ENCODE peak calls at places on chromosome 1, in four cellular contexts. U, S, P and F are unnamed samples.

GRCh38 chr1:211625040-211625439 is 46.1 kb upstream of the SLC30A1 start:
- DNase-seq in U (no peak), S (no peak), P (no peak), F (peak; percentile 31)

GRCh38 chr1:6358757-6359567 is 34.6 kb downstream of the ACOT7 start:
- DNase-seq in U (no peak), S (peak; percentile 68), P (peak; percentile 55), F (peak; percentile 35)

GRCh38 chr1:207181838-207182237 is 77.8 kb downstream of the C4BPA start:
- DNase-seq in P (no peak), U (no peak), S (no peak), F (no peak)

GRCh38 chr1:182614796-182615451 is 10.7 kb upstream of the RGS16 start:
- DNase-seq in S (peak; percentile 73), U (peak; percentile 89), P (peak; percentile 69), F (peak; percentile 92)

GRCh38 chr1:37476460-37477197 is 2.2 kb downstream of the ZC3H12A start:
- DNase-seq in S (peak; percentile 78), P (no peak), U (peak; percentile 65), F (peak; percentile 82)

GRCh38 chr1:16013220-16013907 is 4.5 kb downstream of the HSPB7 start:
- DNase-seq in U (peak; percentile 86), P (peak; percentile 69), S (peak; percentile 77), F (peak; percentile 49)

GRCh38 chr1:75392278-75392677 is 218.6 kb downstream of the SLC44A5 start:
- DNase-seq in U (no peak), S (peak; percentile 2), P (no peak), F (no peak)

GRCh38 chr1:75503221-75503974 is 107.5 kb downstream of the SLC44A5 start:
- DNase-seq in P (no peak), S (peak; percentile 37), U (no peak), F (no peak)

GRCh38 chr1:1264868-1265272 is 8.8 kb downstream of the UBE2J2 start:
- DNase-seq in P (no peak), U (no peak), S (peak; percentile 98), F (peak; percentile 100)

GRCh38 chr1:114316204-114316603 is 162.5 kb upstream of the SYT6 start:
- DNase-seq in S (no peak), P (no peak), U (no peak), F (no peak)

GRCh38 chr1:161838362-161838761 is 72.2 kb downstream of the ATF6 start:
- DNase-seq in U (no peak), P (no peak), S (no peak), F (no peak)

GRCh38 chr1:92486251-92487077 is at the start of gene GFI1:
- DNase-seq in U (peak; percentile 11), P (peak; percentile 67), S (no peak), F (no peak)

GRCh38 chr1:2088434-2088833 is 38.2 kb downstream of the PRKCZ start:
- DNase-seq in U (no peak), S (peak; percentile 65), P (no peak), F (no peak)

GRCh38 chr1:37016121-37016520 is 18.2 kb downstream of the GRIK3 start:
- DNase-seq in P (no peak), S (no peak), U (no peak), F (no peak)

GRCh38 chr1:246139745-246140182 is 367.3 kb downstream of the SMYD3 start:
- DNase-seq in U (no peak), P (no peak), S (peak; percentile 94), F (peak; percentile 88)

GRCh38 chr1:180917306-180918065 is 4.8 kb downstream of the KIAA1614 start:
- DNase-seq in S (no peak), U (no peak), P (no peak), F (no peak)

GRCh38 chr1:21828075-21828474 is 16.0 kb downstream of the LDLRAD2 start:
- DNase-seq in U (no peak), P (no peak), S (no peak), F (no peak)

GRCh38 chr1:25889470-25889869 is 14.0 kb upstream of the PAQR7 start:
- DNase-seq in S (no peak), P (no peak), U (no peak), F (no peak)
- TF ChIP-seq CTCF in S (no peak), P (no peak), U (no peak), F (peak; percentile 55)

GRCh38 chr1:62530516-62531154 is 66.7 kb upstream of the ANGPTL3 start:
- DNase-seq in U (peak; percentile 7), P (no peak), S (peak; percentile 16), F (peak; percentile 19)
- TF ChIP-seq CTCF in U (peak; percentile 49), P (peak; percentile 14), S (peak; percentile 57), F (peak; percentile 63)

DNA sequence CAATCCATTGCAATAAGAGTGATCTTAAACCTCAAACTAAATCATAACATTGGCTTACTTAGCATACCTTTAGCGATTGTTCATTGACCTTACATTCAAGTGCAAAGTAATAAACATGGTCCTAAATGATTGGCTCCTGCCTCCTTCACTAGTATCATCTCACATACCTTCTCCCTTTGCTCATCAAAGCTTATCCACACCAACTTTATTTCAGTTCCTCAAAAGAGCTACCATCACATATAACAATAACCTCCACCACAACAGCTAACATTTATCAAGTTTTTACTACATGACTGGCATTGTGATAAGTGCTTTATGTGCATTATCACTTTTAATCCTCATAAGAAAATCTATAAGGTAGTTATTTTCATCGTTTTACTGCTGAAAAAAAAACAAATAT is 198.8 kb downstream of the COL24A1 start:
- DNase-seq in U (no peak), P (no peak), S (no peak), F (no peak)
- TF ChIP-seq CTCF in U (no peak), P (no peak), S (no peak), F (no peak)

GRCh38 chr1:3673381-3674099 is 21.2 kb downstream of the TP73 start:
- DNase-seq in U (no peak), S (no peak), P (peak; percentile 50), F (no peak)
- TF ChIP-seq CTCF in U (no peak), S (no peak), P (peak; percentile 14), F (no peak)

GRCh38 chr1:236064674-236065508 is at the start of gene NID1:
- DNase-seq in P (peak; percentile 56), U (peak; percentile 92), S (peak; percentile 71), F (peak; percentile 33)
- TF ChIP-seq CTCF in P (peak; percentile 36), U (peak; percentile 54), S (no peak), F (peak; percentile 72)